ENCODE peak calls at places on chromosomes 1 and 21, in six cellular contexts. W is progenitor cell of endocrine pancreas, J is type B pancreatic cell, U is foreskin fibroblast, H is lung, M is WTC11. N is an unnamed sample.

GRCh38 chr1:182935716-182936115 is 17.2 kb downstream of the SHCBP1L start:
- DNase-seq in H (no peak), J (no peak), W (no peak), M (no peak), U (no peak), N (no peak)

GRCh38 chr1:98034505-98034904 is 113.7 kb upstream of the DPYD start:
- DNase-seq in W (no peak), U (no peak), M (no peak), J (no peak), H (no peak), N (no peak)

GRCh38 chr1:37622131-37622530 is 12.6 kb downstream of the RSPO1 start:
- DNase-seq in J (no peak), U (no peak), M (peak; percentile 38), H (no peak), W (no peak), N (no peak)

GRCh38 chr21:21968810-21969588 is 970.8 kb downstream of the NCAM2 start:
- DNase-seq in J (no peak), U (no peak), W (no peak), H (no peak), M (no peak), N (no peak)

GRCh38 chr1:91851130-91852010 is 34.6 kb downstream of the TGFBR3 start:
- DNase-seq in H (peak; percentile 88), W (no peak), M (no peak), J (no peak), U (peak; percentile 86), N (peak; percentile 51)

GRCh38 chr1:31786366-31787060 is 22.4 kb upstream of the ADGRB2 start:
- DNase-seq in W (no peak), M (peak; percentile 6), U (no peak), H (no peak), J (no peak), N (no peak)

GRCh38 chr1:83583351-83584014 is 415.4 kb downstream of the TTLL7 start:
- DNase-seq in J (no peak), H (no peak), U (peak; percentile 7), M (peak; percentile 20), W (no peak), N (no peak)

GRCh38 chr21:33539612-33540011 is 2.3 kb downstream of the GART start:
- DNase-seq in M (no peak), W (no peak), U (no peak), H (no peak), J (no peak), N (peak; percentile 24)

GRCh38 chr1:10561955-10562354 is 87.2 kb downstream of the PEX14 start:
- DNase-seq in W (no peak), H (no peak), M (peak; percentile 50), U (no peak), J (no peak), N (no peak)

GRCh38 chr1:24735156-24735618 is 10.1 kb upstream of the CLIC4 start:
- DNase-seq in J (no peak), W (no peak), M (no peak), U (no peak), H (no peak), N (no peak)

GRCh38 chr1:173099166-173099565 is 48.4 kb upstream of the TNFSF18 start:
- DNase-seq in H (no peak), W (no peak), U (no peak), J (no peak), M (no peak), N (no peak)

GRCh38 chr1:40141878-40142535 is 19.2 kb upstream of the RLF start:
- DNase-seq in W (no peak), U (no peak), H (no peak), J (no peak), M (no peak), N (peak; percentile 2)

GRCh38 chr1:19079983-19080472 is 123.6 kb upstream of the IFFO2 start:
- DNase-seq in J (no peak), H (no peak), W (no peak), U (no peak), M (no peak), N (no peak)

GRCh38 chr1:5707566-5708178 is 284.6 kb downstream of the NPHP4 start:
- DNase-seq in W (no peak), H (no peak), M (no peak), U (no peak), J (no peak), N (no peak)

GRCh38 chr1:207077470-207078377 is 10.9 kb upstream of the C4BPB start:
- DNase-seq in J (no peak), H (peak; percentile 76), U (peak; percentile 64), M (peak; percentile 46), W (peak; percentile 38), N (peak; percentile 81)

GRCh38 chr21:46122758-46123683 is 25.1 kb downstream of the COL6A2 start:
- DNase-seq in W (no peak), H (no peak), M (no peak), U (no peak), J (peak; percentile 48), N (no peak)

GRCh38 chr1:221858758-221859157 is 116.9 kb upstream of the DUSP10 start:
- DNase-seq in H (no peak), M (no peak), W (no peak), U (peak; percentile 96), J (no peak), N (peak; percentile 70)

GRCh38 chr1:224922404-224923164 is 6.9 kb upstream of the DNAH14 start:
- DNase-seq in H (no peak), J (no peak), U (peak; percentile 10), W (no peak), M (no peak), N (no peak)

GRCh38 chr1:26417111-26417510 is 6.5 kb downstream of the LIN28A start:
- DNase-seq in M (peak; percentile 95), J (no peak), H (peak; percentile 78), W (peak; percentile 87), U (peak; percentile 29), N (peak; percentile 63)

GRCh38 chr1:197902454-197903195 is at the start of gene C1orf53:
- DNase-seq in M (peak; percentile 85), U (peak; percentile 87), J (peak; percentile 90), H (peak; percentile 84), W (peak; percentile 86), N (peak; percentile 63)
- TF ChIP-seq CTCF in M (no peak), U (no peak), J (peak; percentile 23), H (no peak), W (no peak), N (no peak)

DNA sequence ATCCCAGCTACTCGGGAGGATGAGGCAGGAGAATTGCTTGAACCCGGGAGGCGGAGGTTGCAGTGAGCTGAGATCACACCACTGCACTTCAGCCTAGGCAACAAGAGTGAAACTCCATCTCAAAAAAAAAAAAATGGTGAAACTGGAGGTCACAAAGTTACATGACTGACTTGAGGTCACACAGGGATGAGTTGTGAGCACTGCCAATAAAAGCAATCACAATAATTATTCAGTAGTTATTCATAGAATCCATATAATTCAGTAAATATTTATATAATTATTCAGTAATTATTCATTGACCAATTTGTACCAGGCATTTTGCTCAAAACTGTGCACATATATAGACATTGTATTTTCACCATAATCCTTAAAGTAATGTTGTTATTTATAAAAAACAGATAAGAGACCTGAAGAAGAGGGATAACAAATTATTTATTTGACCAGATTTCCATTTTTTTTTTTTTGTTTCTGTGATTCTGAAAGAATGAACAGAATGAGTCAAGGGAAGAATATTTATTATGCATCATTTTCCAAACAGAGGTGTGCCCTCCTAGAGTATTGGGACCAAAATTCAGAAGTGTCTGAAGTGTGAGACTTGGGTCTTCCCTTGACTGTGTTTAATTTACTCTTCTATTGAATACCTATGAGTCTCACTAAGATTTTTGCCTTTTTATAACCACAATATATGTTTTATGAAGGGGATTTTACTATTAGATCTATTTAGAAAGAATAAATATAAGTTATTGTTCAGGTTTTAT is 43.0 kb downstream of the PRKAB2 start:
- DNase-seq in W (no peak), J (no peak), H (no peak), U (no peak), M (no peak), N (no peak)
- TF ChIP-seq CTCF in W (no peak), J (no peak), H (no peak), U (no peak), M (no peak), N (no peak)

DNA sequence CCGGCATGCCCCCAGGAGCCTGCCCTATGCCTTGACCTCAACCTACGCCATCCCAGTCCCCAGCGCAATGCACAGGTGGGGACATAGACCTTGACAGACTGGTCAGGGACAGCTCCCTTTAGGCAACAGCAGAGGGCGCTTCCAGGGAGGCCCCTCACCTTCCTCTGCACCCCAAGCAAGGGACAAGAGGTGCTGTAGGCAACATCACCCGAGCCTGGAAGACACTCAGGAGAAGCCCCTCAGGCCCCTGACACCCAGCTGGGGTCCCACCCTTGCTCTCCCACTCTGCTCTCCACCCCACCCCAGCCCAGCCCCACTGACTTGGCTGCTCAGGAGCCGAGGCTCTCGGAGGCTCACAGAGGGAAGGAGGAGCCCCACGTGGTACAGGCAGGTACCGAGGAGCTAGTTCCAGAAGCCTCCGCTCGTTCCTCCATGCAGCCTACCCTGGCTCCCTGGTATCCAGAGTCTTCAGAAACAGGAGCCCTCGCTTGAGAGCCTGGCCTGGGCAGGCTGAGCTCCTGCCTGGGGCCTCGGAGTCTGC is 2.4 kb upstream of the WNT3A start:
- DNase-seq in W (no peak), U (no peak), M (peak; percentile 50), H (peak; percentile 29), J (no peak), N (no peak)
- TF ChIP-seq CTCF in W (peak; percentile 71), U (peak; percentile 29), M (peak; percentile 45), H (peak; percentile 8), J (peak; percentile 60), N (peak; percentile 63)

GRCh38 chr21:43210454-43211084 is 41.8 kb downstream of the CRYAA start:
- DNase-seq in J (peak; percentile 55), M (peak; percentile 5), U (no peak), H (no peak), W (peak; percentile 6), N (no peak)

GRCh38 chr21:43207868-43208267 is 39.1 kb downstream of the CRYAA start:
- DNase-seq in H (no peak), M (peak; percentile 4), J (peak; percentile 37), W (peak; percentile 8), U (no peak), N (no peak)

GRCh38 chr21:43209575-43210453 is 41.0 kb downstream of the CRYAA start:
- DNase-seq in J (peak; percentile 63), M (peak; percentile 8), H (no peak), W (peak; percentile 6), U (no peak), N (peak; percentile 96)

GRCh38 chr21:43208561-43209332 is 39.9 kb downstream of the CRYAA start:
- DNase-seq in U (no peak), W (peak; percentile 7), H (no peak), J (peak; percentile 53), M (peak; percentile 11), N (no peak)

DNA sequence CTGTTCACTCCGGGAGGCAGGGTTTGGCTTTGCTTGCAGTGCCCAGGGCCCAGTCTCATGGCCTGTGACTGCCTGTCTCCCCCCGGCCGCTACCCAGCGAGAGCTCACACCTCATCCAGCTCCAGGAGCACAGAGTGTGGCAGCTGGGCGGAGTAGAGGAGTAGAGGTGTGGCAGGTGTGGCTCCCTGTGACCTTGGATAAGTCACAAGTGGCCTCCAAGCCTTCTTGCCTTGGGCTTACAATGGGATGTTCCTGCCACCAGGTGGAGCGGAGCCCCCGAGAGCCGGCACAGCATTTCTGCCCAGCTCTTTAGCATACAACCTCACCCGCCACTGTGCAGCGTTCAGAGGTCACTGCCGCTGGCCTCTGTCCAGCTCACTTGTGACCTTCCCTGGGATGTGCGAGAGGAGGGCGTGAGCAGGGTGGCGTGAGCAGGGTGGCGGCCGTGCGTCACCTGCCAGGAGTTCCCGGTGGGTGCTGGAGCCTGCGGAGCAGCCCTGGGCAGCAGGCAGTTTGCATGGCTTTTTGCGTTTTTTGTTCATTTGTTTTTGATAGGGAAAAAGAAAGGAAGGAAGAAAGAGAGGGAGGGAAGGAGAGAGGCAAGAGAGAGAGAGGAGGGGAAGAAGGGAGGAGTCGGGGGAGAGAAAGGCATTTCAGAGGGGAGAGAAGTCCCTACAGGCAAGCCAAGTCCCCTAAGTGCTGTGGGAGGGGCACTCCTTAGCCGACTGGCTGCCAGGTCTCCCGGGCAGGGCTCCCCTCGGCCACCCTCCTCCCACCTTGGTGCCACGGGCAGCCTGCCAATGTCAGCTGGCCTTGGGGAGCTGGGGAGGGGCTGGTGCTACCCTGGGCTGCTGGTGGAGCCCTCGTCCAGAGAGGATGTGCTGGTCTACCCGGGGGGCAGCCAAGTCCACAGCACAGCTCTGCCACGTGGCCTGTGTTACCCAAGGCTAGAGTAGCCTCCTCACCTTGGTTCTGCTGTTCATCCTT is 42.6 kb downstream of the CRYAA start:
- DNase-seq in M (peak; percentile 67), H (peak; percentile 72), J (peak; percentile 66), U (no peak), W (peak; percentile 16), N (no peak)
- TF ChIP-seq CTCF in M (peak; percentile 37), H (no peak), J (peak; percentile 68), U (no peak), W (peak; percentile 62), N (peak; percentile 62)